ENCODE peak calls at places on chromosomes 3 and 15, in six cellular contexts. N is HCT116; M is activated CD4-positive, CD25-positive, alpha-beta regulatory T cell; D is omental fat pad; I is SK-N-SH; Y is CD8-positive, alpha-beta memory T cell. F is an unnamed sample.

GRCh38 chr3:36795622-36796021 is 31.3 kb upstream of the DCLK3 start:
- DNase-seq in N (no peak), I (no peak), D (no peak), Y (no peak), M (no peak), F (no peak)

GRCh38 chr3:13009132-13009945 is 63.9 kb downstream of the IQSEC1 start:
- DNase-seq in D (no peak), M (peak), N (no peak), Y (peak), I (no peak), F (no peak)

GRCh38 chr3:30502742-30503073 is 103.7 kb upstream of the TGFBR2 start:
- DNase-seq in Y (no peak), M (no peak), I (no peak), D (no peak), N (no peak), F (no peak)

GRCh38 chr3:63791974-63792373 is 27.1 kb upstream of the C3orf49 start:
- DNase-seq in I (no peak), D (no peak), M (no peak), N (no peak), Y (no peak), F (no peak)

GRCh38 chr3:12138044-12138443 is 20.7 kb downstream of the TIMP4 start:
- DNase-seq in I (no peak), N (peak), D (no peak), M (no peak), Y (no peak), F (no peak)

GRCh38 chr3:193040836-193041672 is 123.4 kb upstream of the MB21D2 start:
- DNase-seq in N (peak), Y (peak), I (peak), M (no peak), D (no peak), F (no peak)

GRCh38 chr15:99051308-99051707 is 43.7 kb upstream of the PGPEP1L start:
- DNase-seq in M (no peak), D (no peak), I (no peak), N (no peak), Y (no peak), F (no peak)

GRCh38 chr3:66073464-66074141 is 34.9 kb upstream of the MAGI1 start:
- DNase-seq in N (no peak), M (no peak), Y (no peak), I (no peak), D (no peak), F (no peak)

GRCh38 chr3:27722957-27723802 is 1.1 kb upstream of the EOMES start:
- DNase-seq in M (no peak), D (no peak), N (no peak), Y (no peak), I (no peak), F (no peak)

GRCh38 chr3:154657265-154657664 is 227.3 kb upstream of the GPR149 start:
- DNase-seq in M (no peak), D (no peak), Y (no peak), I (no peak), N (no peak), F (no peak)

GRCh38 chr3:98788651-98789050 is 25.5 kb downstream of the ST3GAL6 start:
- DNase-seq in M (no peak), I (peak), Y (no peak), N (no peak), D (no peak), F (no peak)

GRCh38 chr3:134627831-134628230 is 23.0 kb downstream of the KY start:
- DNase-seq in D (no peak), N (no peak), Y (no peak), M (no peak), I (no peak), F (no peak)